ENCODE peak calls at places on chromosomes 12 and 14, in nine cellular contexts. N is stimulated activated CD4-positive, alpha-beta T cell treated with anti-CD3 and anti-CD28 coated beads, TNF-alpha, amount 100 ng/mL, for 1 hour; G is natural killer cell; B is effector CD4-positive, alpha-beta T cell; Z is T follicular helper cell; F is mesenteric fat pad; C is D341Med; W is dorsolateral prefrontal cortex; S is activated CD8-positive, alpha-beta memory T cell treated with anti-CD3 and anti-CD28 coated beads, Interleukin-2, amount 50 U/mL, for 48 hours. K is an unnamed sample.

GRCh38 chr12:39272934-39273770 is 169.8 kb downstream of the KIF21A start:
- DNase-seq in S (no peak), F (no peak), C (peak), W (peak), B (peak), G (no peak), Z (no peak), N (no peak), K (no peak)

GRCh38 chr12:108734200-108734906 is 3.0 kb upstream of the CORO1C start:
- DNase-seq in W (peak), B (no peak), S (no peak), C (no peak), N (no peak), G (no peak), F (no peak), Z (no peak), K (peak)

GRCh38 chr14:33569844-33570716 is 380.8 kb downstream of the EGLN3 start:
- DNase-seq in G (no peak), B (no peak), S (no peak), F (no peak), W (no peak), C (no peak), Z (no peak), N (no peak), K (peak)

GRCh38 chr12:63276537-63277365 is 125.8 kb upstream of the AVPR1A start:
- DNase-seq in G (no peak), Z (no peak), B (no peak), F (no peak), W (no peak), C (peak), N (no peak), S (no peak), K (peak)

GRCh38 chr12:3202734-3203446 is 125.7 kb downstream of the TSPAN9 start:
- DNase-seq in C (peak), N (peak), G (peak), Z (peak), S (peak), B (peak), F (no peak), W (peak), K (no peak)

GRCh38 chr12:109523504-109523903 is 46.1 kb downstream of the UBE3B start:
- DNase-seq in W (no peak), F (no peak), Z (no peak), S (no peak), G (no peak), C (no peak), N (no peak), B (no peak), K (no peak)

GRCh38 chr14:51610766-51611165 is 40.9 kb upstream of the FRMD6 start:
- DNase-seq in B (no peak), N (no peak), G (no peak), F (no peak), C (no peak), Z (no peak), S (no peak), W (no peak), K (no peak)

GRCh38 chr14:104705340-104706047 is 16.1 kb downstream of the INF2 start:
- DNase-seq in N (no peak), C (no peak), B (no peak), S (no peak), F (no peak), Z (no peak), G (no peak), W (no peak), K (no peak)

GRCh38 chr12:49923035-49923644 is 19.4 kb upstream of the FAIM2 start:
- DNase-seq in S (no peak), B (no peak), N (no peak), C (no peak), Z (no peak), F (peak), G (no peak), W (no peak), K (no peak)

GRCh38 chr12:15996254-15996653 is 85.1 kb downstream of the DERA start:
- DNase-seq in Z (no peak), B (no peak), S (no peak), W (no peak), F (no peak), G (no peak), N (no peak), C (no peak), K (no peak)

GRCh38 chr12:78864483-78865296 is at the start of gene SYT1:
- DNase-seq in N (no peak), C (peak), Z (no peak), G (no peak), S (no peak), F (peak), B (no peak), W (peak), K (no peak)

GRCh38 chr12:116302200-116303075 is 24.9 kb upstream of the MED13L start:
- DNase-seq in S (no peak), C (no peak), F (no peak), W (no peak), N (no peak), G (no peak), B (no peak), Z (no peak), K (no peak)

GRCh38 chr12:91347686-91348085 is 165.1 kb upstream of the DCN start:
- DNase-seq in F (no peak), S (no peak), N (no peak), C (no peak), G (no peak), B (no peak), W (no peak), Z (no peak), K (no peak)

GRCh38 chr14:54669759-54670630 is 103.1 kb downstream of the SAMD4A start:
- DNase-seq in N (no peak), G (peak), W (no peak), S (no peak), B (no peak), C (no peak), Z (no peak), F (no peak), K (no peak)

GRCh38 chr12:79295572-79295971 is 395.2 kb downstream of the PAWR start:
- DNase-seq in Z (no peak), F (no peak), C (no peak), S (no peak), B (no peak), N (no peak), W (no peak), G (no peak), K (no peak)

GRCh38 chr12:107404981-107405380 is 280.6 kb upstream of the PWP1 start:
- DNase-seq in B (no peak), N (no peak), G (no peak), C (peak), Z (no peak), S (peak), F (no peak), W (no peak), K (no peak)

GRCh38 chr12:75455839-75456238 is 24.7 kb upstream of the GLIPR1 start:
- DNase-seq in N (no peak), W (no peak), S (no peak), F (no peak), G (no peak), Z (no peak), C (no peak), B (no peak), K (no peak)

GRCh38 chr12:18849080-18849479 is 111.2 kb downstream of the CAPZA3 start:
- DNase-seq in N (no peak), Z (no peak), C (no peak), W (no peak), F (no peak), S (no peak), G (no peak), B (no peak), K (no peak)

GRCh38 chr14:76710093-76711010 is 50.9 kb upstream of the VASH1 start:
- DNase-seq in W (peak), F (no peak), Z (peak), S (no peak), C (peak), N (no peak), B (peak), G (no peak), K (no peak)

GRCh38 chr12:3945671-3946070 is 72.5 kb upstream of the PARP11 start:
- DNase-seq in F (no peak), Z (no peak), N (no peak), B (no peak), S (no peak), W (no peak), C (no peak), G (no peak), K (no peak)

GRCh38 chr12:117506333-117506732 is 144.9 kb upstream of the NOS1 start:
- DNase-seq in B (no peak), G (no peak), W (no peak), C (no peak), S (no peak), N (no peak), Z (no peak), F (no peak), K (no peak)

GRCh38 chr12:12992418-12993175 is 7.5 kb downstream of the HEBP1 start:
- DNase-seq in S (no peak), G (no peak), F (no peak), B (no peak), W (no peak), C (no peak), N (no peak), Z (no peak), K (no peak)

GRCh38 chr14:104263671-104264358 is 125.4 kb downstream of the KIF26A start:
- DNase-seq in B (no peak), S (peak), C (no peak), W (peak), F (no peak), Z (no peak), G (no peak), N (no peak), K (no peak)

GRCh38 chr12:40253936-40254335 is 29.1 kb downstream of the LRRK2 start:
- DNase-seq in S (no peak), W (no peak), G (no peak), N (no peak), C (no peak), B (no peak), Z (no peak), F (no peak), K (no peak)

GRCh38 chr14:93832665-93833064 is 44.4 kb upstream of the PRIMA1 start:
- DNase-seq in Z (no peak), N (no peak), F (peak), G (no peak), S (no peak), W (no peak), C (peak), B (no peak), K (no peak)